ENCODE peak calls at places on chromosomes 11 and 22, in nine cellular contexts. X, I, A, D, H, J, V, M and K are unnamed samples.

GRCh38 chr11:57566035-57566504 is 1.4 kb downstream of the UBE2L6 start:
- DNase-seq in J (peak), A (peak), I (peak), V (peak), M (no peak), X (peak), H (peak), D (no peak), K (no peak)

GRCh38 chr22:29457730-29458129 is 19.3 kb downstream of the RFPL1 start:
- DNase-seq in V (peak), X (peak), A (peak), J (no peak), D (peak), H (no peak), M (no peak), I (peak), K (peak)

GRCh38 chr11:102792604-102793003 is 5.4 kb downstream of the MMP1 start:
- DNase-seq in J (no peak), H (no peak), M (no peak), V (no peak), X (no peak), I (no peak), D (no peak), A (no peak), K (no peak)

GRCh38 chr11:110691961-110692360 is 20.3 kb downstream of the ARHGAP20 start:
- DNase-seq in I (no peak), D (no peak), H (no peak), J (no peak), M (no peak), X (no peak), A (no peak), V (no peak), K (no peak)

GRCh38 chr11:130383363-130384168 is 44.8 kb downstream of the ADAMTS8 start:
- DNase-seq in A (no peak), I (peak), D (peak), J (no peak), V (no peak), X (peak), M (no peak), H (no peak), K (no peak)

GRCh38 chr11:90229791-90230190 is 6.9 kb upstream of the CHORDC1 start:
- DNase-seq in I (no peak), M (no peak), D (no peak), A (no peak), J (no peak), X (peak), V (no peak), H (no peak), K (no peak)

GRCh38 chr22:43846966-43847365 is 15.3 kb downstream of the SULT4A1 start:
- DNase-seq in X (no peak), M (no peak), J (no peak), A (no peak), V (no peak), D (no peak), H (no peak), I (no peak), K (no peak)

GRCh38 chr11:4699697-4700435 is 2.2 kb upstream of the OR51E2 start:
- DNase-seq in A (no peak), X (no peak), J (no peak), D (no peak), M (no peak), I (no peak), H (no peak), V (no peak), K (no peak)

GRCh38 chr11:75790986-75791385 is 22.4 kb downstream of the DGAT2 start:
- DNase-seq in X (no peak), A (no peak), H (no peak), I (no peak), V (no peak), D (no peak), J (no peak), M (no peak), K (no peak)

GRCh38 chr11:831132-831864 is 1.5 kb upstream of the CD151 start:
- DNase-seq in X (no peak), D (no peak), A (no peak), J (no peak), H (no peak), V (no peak), I (no peak), M (no peak), K (no peak)

GRCh38 chr22:29765905-29766631 is 739 bp downstream of the ZMAT5 start:
- DNase-seq in A (no peak), M (no peak), J (no peak), I (peak), X (no peak), V (no peak), H (no peak), D (peak), K (no peak)

GRCh38 chr11:61966673-61967176 is 709 bp downstream of the FTH1 start:
- DNase-seq in I (peak), J (no peak), X (no peak), A (no peak), M (peak), H (no peak), D (no peak), V (no peak), K (peak)

GRCh38 chr11:123316003-123316402 is 114.1 kb upstream of the GRAMD1B start:
- DNase-seq in H (no peak), A (no peak), D (no peak), J (no peak), I (no peak), V (no peak), M (no peak), X (no peak), K (no peak)

GRCh38 chr11:129636926-129637325 is 178.7 kb upstream of the TMEM45B start:
- DNase-seq in A (no peak), D (no peak), J (no peak), V (no peak), M (no peak), H (no peak), X (peak), I (no peak), K (no peak)

GRCh38 chr22:29503811-29504372 is 23.9 kb downstream of the NEFH start:
- DNase-seq in J (no peak), I (no peak), H (peak), X (peak), D (no peak), V (no peak), M (no peak), A (no peak), K (no peak)

GRCh38 chr11:134727204-134727603 is 315.2 kb upstream of the B3GAT1 start:
- DNase-seq in J (no peak), D (no peak), V (no peak), X (no peak), I (peak), A (no peak), M (no peak), H (no peak), K (no peak)

GRCh38 chr11:62539238-62539925 is 7.2 kb downstream of the AHNAK start:
- DNase-seq in M (no peak), J (no peak), I (no peak), A (peak), V (peak), H (peak), X (peak), D (no peak), K (no peak)